ENCODE peak calls at places on chromosomes 5 and 9, in seven cellular contexts. I, V, Q, Y, P, K and D are unnamed samples.

GRCh38 chr9:96222132-96222531 is 79.8 kb downstream of the HSD17B3 start:
- DNase-seq in I (no peak), V (no peak), Q (no peak), Y (no peak), P (no peak), K (no peak), D (no peak)

GRCh38 chr9:97983524-97984187 is 515 bp downstream of the ANP32B start:
- DNase-seq in I (peak; percentile 32), V (peak; percentile 78), Q (peak; percentile 32), Y (peak; percentile 59), P (peak; percentile 40), K (peak; percentile 73), D (peak; percentile 88)

GRCh38 chr5:90911169-90911568 is 352.6 kb downstream of the ADGRV1 start:
- DNase-seq in I (no peak), V (no peak), Q (no peak), Y (no peak), P (no peak), K (no peak), D (no peak)

GRCh38 chr9:129122133-129122532 is 10.9 kb downstream of the PTPA start:
- DNase-seq in I (no peak), V (no peak), Q (no peak), Y (no peak), P (no peak), K (no peak), D (no peak)

GRCh38 chr5:158952951-158953350 is 146.8 kb downstream of the EBF1 start:
- DNase-seq in I (no peak), V (no peak), Q (no peak), Y (no peak), P (no peak), K (no peak), D (no peak)

GRCh38 chr5:22242532-22242931 is 610.6 kb downstream of the CDH12 start:
- DNase-seq in I (no peak), V (peak; percentile 62), Q (no peak), Y (no peak), P (no peak), K (no peak), D (no peak)

GRCh38 chr5:176178789-176179188 is 59.4 kb upstream of the SIMC1 start:
- DNase-seq in I (no peak), V (peak; percentile 49), Q (no peak), Y (no peak), P (no peak), K (no peak), D (no peak)

GRCh38 chr9:77977210-77977611 is 54.4 kb downstream of the GNAQ start:
- DNase-seq in I (peak; percentile 19), V (peak; percentile 89), Q (peak; percentile 72), Y (peak; percentile 66), P (peak; percentile 74), K (peak; percentile 55), D (peak; percentile 51)

GRCh38 chr9:95615246-95615645 is 98.5 kb upstream of the PTCH1 start:
- DNase-seq in I (no peak), V (no peak), Q (no peak), Y (no peak), P (no peak), K (no peak), D (no peak)

GRCh38 chr5:174355995-174356394 is 310.5 kb downstream of the NSG2 start:
- DNase-seq in I (no peak), V (no peak), Q (peak; percentile 50), Y (no peak), P (no peak), K (no peak), D (no peak)

GRCh38 chr5:58294598-58295298 is 165.1 kb downstream of the PLK2 start:
- DNase-seq in I (no peak), V (no peak), Q (peak; percentile 55), Y (no peak), P (no peak), K (no peak), D (no peak)

GRCh38 chr5:172769598-172770373 is 1.2 kb downstream of the DUSP1 start:
- DNase-seq in I (peak; percentile 25), V (no peak), Q (peak; percentile 23), Y (no peak), P (no peak), K (no peak), D (no peak)

GRCh38 chr5:127311349-127311748 is 20.8 kb downstream of the MEGF10 start:
- DNase-seq in I (no peak), V (no peak), Q (no peak), Y (no peak), P (no peak), K (no peak), D (no peak)

GRCh38 chr5:173315495-173316352 is 12.5 kb downstream of the STC2 start:
- DNase-seq in I (no peak), V (peak; percentile 58), Q (peak; percentile 80), Y (no peak), P (peak; percentile 58), K (no peak), D (no peak)

GRCh38 chr5:33650911-33651310 is 210.1 kb downstream of the TARS1 start:
- DNase-seq in I (no peak), V (no peak), Q (peak; percentile 82), Y (no peak), P (no peak), K (no peak), D (no peak)

GRCh38 chr5:143148461-143149170 is 254.9 kb downstream of the NR3C1 start:
- DNase-seq in I (no peak), V (no peak), Q (peak; percentile 52), Y (no peak), P (peak; percentile 64), K (no peak), D (no peak)

GRCh38 chr5:135545115-135545514 is 9.4 kb upstream of the NEUROG1 start:
- DNase-seq in I (no peak), V (peak; percentile 62), Q (no peak), Y (no peak), P (no peak), K (no peak), D (no peak)

GRCh38 chr5:11415751-11416150 is 488.5 kb downstream of the CTNND2 start:
- DNase-seq in I (no peak), V (no peak), Q (peak; percentile 29), Y (no peak), P (no peak), K (no peak), D (no peak)

GRCh38 chr9:84139296-84140100 is 158.9 kb downstream of the RMI1 start:
- DNase-seq in I (no peak), V (no peak), Q (peak; percentile 44), Y (peak; percentile 79), P (no peak), K (no peak), D (no peak)

GRCh38 chr5:122420126-122420525 is 108.1 kb downstream of the SNCAIP start:
- DNase-seq in I (no peak), V (no peak), Q (no peak), Y (no peak), P (no peak), K (no peak), D (no peak)

DNA sequence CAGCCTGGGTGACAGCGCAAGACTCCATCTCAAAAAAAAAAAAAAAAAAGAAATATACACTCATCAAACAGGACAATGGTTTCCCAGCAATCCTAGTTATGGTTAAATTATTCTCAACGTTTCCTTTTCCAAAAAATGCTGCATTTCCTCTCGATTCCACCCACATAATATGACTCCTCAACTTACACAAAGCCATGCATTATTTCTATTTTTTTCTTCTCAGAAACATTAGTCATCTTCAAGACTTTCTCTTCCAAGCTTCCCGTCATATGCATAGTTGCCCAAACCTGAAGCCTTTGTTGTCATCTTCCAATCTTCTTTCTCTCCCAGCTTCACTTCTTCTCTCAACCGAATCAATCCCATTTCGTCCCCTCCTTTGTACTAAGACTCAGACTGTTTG is 61.4 kb upstream of the RANBP6 start:
- DNase-seq in I (no peak), V (no peak), Q (peak; percentile 62), Y (no peak), P (no peak), K (no peak), D (no peak)
- H3K4me1 ChIP-seq in I (no peaks in the 10 kb centered on the region), V (peaks cover 8% of the 10 kb centered on the region), Q (no peaks in the 10 kb centered on the region), Y (no peaks in the 10 kb centered on the region), P (peaks cover 4% of the 10 kb centered on the region), K (no peaks in the 10 kb centered on the region), D (no peaks in the 10 kb centered on the region)

GRCh38 chr5:109989161-109989560 is 299.4 kb downstream of the MAN2A1 start:
- DNase-seq in I (no peak), V (no peak), Q (no peak), Y (no peak), P (no peak), K (no peak), D (no peak)
- H3K4me1 ChIP-seq in I (no peaks in the 10 kb centered on the region), V (peaks cover 4% of the 10 kb centered on the region), Q (no peaks in the 10 kb centered on the region), Y (peaks cover 3% of the 10 kb centered on the region), P (peaks cover 40% of the 10 kb centered on the region), K (no peaks in the 10 kb centered on the region), D (no peaks in the 10 kb centered on the region)

GRCh38 chr5:32504923-32505596 is 60.5 kb upstream of the ZFR start:
- DNase-seq in I (no peak), V (peak; percentile 50), Q (peak; percentile 94), Y (no peak), P (peak; percentile 56), K (no peak), D (peak; percentile 56)
- H3K4me1 ChIP-seq in I (peaks cover 10% of the 10 kb centered on the region), V (peaks cover 10% of the 10 kb centered on the region), Q (peaks cover 31% of the 10 kb centered on the region), Y (peaks cover 7% of the 10 kb centered on the region), P (peaks cover 37% of the 10 kb centered on the region), K (peaks cover 26% of the 10 kb centered on the region), D (peaks cover 16% of the 10 kb centered on the region)

GRCh38 chr5:107556575-107556974 is 114.2 kb downstream of the EFNA5 start:
- DNase-seq in I (no peak), V (no peak), Q (no peak), Y (no peak), P (no peak), K (no peak), D (no peak)
- H3K4me1 ChIP-seq in I (no peaks in the 10 kb centered on the region), V (peaks cover 20% of the 10 kb centered on the region), Q (peaks cover 8% of the 10 kb centered on the region), Y (no peaks in the 10 kb centered on the region), P (peaks cover 36% of the 10 kb centered on the region), K (peaks cover 3% of the 10 kb centered on the region), D (no peaks in the 10 kb centered on the region)

GRCh38 chr5:151098185-151098813 is 17.5 kb upstream of the TNIP1 start:
- DNase-seq in I (no peak), V (no peak), Q (no peak), Y (no peak), P (no peak), K (no peak), D (no peak)
- H3K4me1 ChIP-seq in I (peaks cover 49% of the 10 kb centered on the region), V (peaks cover 8% of the 10 kb centered on the region), Q (peaks cover 23% of the 10 kb centered on the region), Y (peaks cover 52% of the 10 kb centered on the region), P (peaks cover 38% of the 10 kb centered on the region), K (peaks cover 89% of the 10 kb centered on the region), D (peaks cover 23% of the 10 kb centered on the region)